ENCODE peak calls at places on chromosomes 12 and 14, in nine cellular contexts. A is fibroblast of lung, O is neural crest cell, W is GM23338, N is ovary, R is cardiac fibroblast, E is dorsolateral prefrontal cortex, B is right lobe of liver, D is AG09309. L is an unnamed sample.

GRCh38 chr12:115920395-115921183 is 356.9 kb downstream of the MED13L start:
- DNase-seq in W (no peak), A (no peak), O (no peak), E (no peak), N (no peak), R (no peak), B (no peak), D (peak), L (peak)

GRCh38 chr14:103508930-103509329 is 13.7 kb downstream of the CKB start:
- DNase-seq in N (peak), D (no peak), B (no peak), O (no peak), R (no peak), A (no peak), W (no peak), E (no peak), L (no peak)

GRCh38 chr12:107957459-107957858 is 171.6 kb upstream of the WSCD2 start:
- DNase-seq in N (no peak), R (no peak), W (no peak), E (no peak), B (no peak), D (no peak), A (no peak), O (no peak), L (no peak)

GRCh38 chr12:98856897-98857540 is 211.9 kb downstream of the APAF1 start:
- DNase-seq in R (no peak), O (no peak), B (no peak), A (no peak), W (peak), E (no peak), D (no peak), N (no peak), L (no peak)

GRCh38 chr14:39267592-39268112 is 33.9 kb downstream of the MIA2 start:
- DNase-seq in D (no peak), R (no peak), W (peak), E (no peak), A (peak), O (no peak), B (no peak), N (no peak), L (no peak)

GRCh38 chr12:8549381-8549780 is 8.7 kb upstream of the CLEC4E start:
- DNase-seq in N (no peak), R (no peak), B (no peak), D (no peak), O (no peak), W (no peak), E (no peak), A (no peak), L (no peak)

GRCh38 chr12:87365423-87365822 is 663.8 kb downstream of the C12orf50 start:
- DNase-seq in B (no peak), D (no peak), O (no peak), E (no peak), R (no peak), N (no peak), A (no peak), W (no peak), L (no peak)

GRCh38 chr14:92470215-92470614 is 43.4 kb upstream of the RIN3 start:
- DNase-seq in O (no peak), D (peak), B (no peak), W (peak), E (no peak), R (no peak), A (peak), N (no peak), L (peak)

GRCh38 chr14:91354979-91355685 is 62.5 kb downstream of the CCDC88C start:
- DNase-seq in E (no peak), W (peak), D (no peak), A (no peak), O (peak), R (no peak), N (no peak), B (no peak), L (no peak)

GRCh38 chr14:77270361-77271112 is 469 bp downstream of the NGB start:
- DNase-seq in B (no peak), N (no peak), O (no peak), E (no peak), R (no peak), D (no peak), A (no peak), W (peak), L (no peak)

GRCh38 chr12:113373966-113374365 is 15.6 kb downstream of the PLBD2 start:
- DNase-seq in O (no peak), E (no peak), W (no peak), R (no peak), N (no peak), D (no peak), B (no peak), A (no peak), L (no peak)

GRCh38 chr14:57080691-57081090 is 188.0 kb downstream of the EXOC5 start:
- DNase-seq in E (no peak), A (no peak), W (no peak), B (no peak), R (no peak), O (no peak), N (no peak), D (no peak), L (no peak)

GRCh38 chr14:61116369-61116768 is 135.3 kb downstream of the SLC38A6 start:
- DNase-seq in E (no peak), W (no peak), D (no peak), B (peak), A (no peak), N (no peak), O (no peak), R (no peak), L (no peak)

GRCh38 chr14:37588956-37589737 is 5.9 kb downstream of the FOXA1 start:
- DNase-seq in W (peak), N (no peak), O (no peak), A (no peak), R (no peak), E (no peak), D (no peak), B (no peak), L (no peak)

GRCh38 chr12:51921017-51921725 is 13.9 kb downstream of the ACVRL1 start:
- DNase-seq in A (no peak), B (peak), N (peak), O (no peak), E (no peak), W (peak), R (no peak), D (no peak), L (no peak)

GRCh38 chr12:47758834-47759690 is at the start of gene RAPGEF3:
- DNase-seq in A (peak), D (no peak), B (peak), E (peak), W (peak), R (peak), N (peak), O (peak), L (no peak)

GRCh38 chr14:21768116-21768874 is 94.7 kb upstream of the OR4E1 start:
- DNase-seq in D (no peak), A (no peak), W (peak), O (no peak), E (no peak), B (no peak), N (no peak), R (peak), L (no peak)

GRCh38 chr14:105490572-105491365 is at the start of gene TEDC1:
- DNase-seq in R (peak), E (peak), B (peak), O (peak), D (peak), N (peak), A (peak), W (peak), L (peak)

GRCh38 chr14:32075636-32076277 is 1.3 kb upstream of the ARHGAP5 start:
- DNase-seq in O (no peak), R (peak), N (peak), A (peak), E (peak), W (peak), D (peak), B (peak), L (no peak)

GRCh38 chr12:98297557-98297956 is 217.8 kb upstream of the TMPO start:
- DNase-seq in W (no peak), A (no peak), B (no peak), D (no peak), O (no peak), E (no peak), R (no peak), N (no peak), L (no peak)

GRCh38 chr14:39038542-39038941 is 64.5 kb downstream of the SEC23A start:
- DNase-seq in W (no peak), D (no peak), N (no peak), B (no peak), E (no peak), O (no peak), R (no peak), A (no peak), L (no peak)

GRCh38 chr14:52125885-52126284 is 57.0 kb upstream of the NID2 start:
- DNase-seq in R (no peak), D (no peak), W (no peak), N (no peak), A (no peak), O (no peak), E (no peak), B (no peak), L (no peak)

GRCh38 chr12:113899844-113900471 is 66.2 kb downstream of the RBM19 start:
- DNase-seq in R (no peak), E (no peak), A (no peak), B (no peak), N (no peak), W (peak), D (no peak), O (peak), L (no peak)

GRCh38 chr12:122893208-122894151 is 2.4 kb downstream of the VPS37B start:
- DNase-seq in W (no peak), O (no peak), N (no peak), B (no peak), D (no peak), A (no peak), E (peak), R (no peak), L (no peak)

GRCh38 chr12:11771356-11771755 is 121.9 kb downstream of the ETV6 start:
- DNase-seq in R (peak), N (no peak), O (no peak), W (peak), E (no peak), B (no peak), A (peak), D (no peak), L (no peak)

GRCh38 chr14:75126121-75126544 is 715 bp downstream of the NEK9 start:
- DNase-seq in N (no peak), D (no peak), W (no peak), E (no peak), R (no peak), O (no peak), B (no peak), A (peak), L (no peak)

GRCh38 chr12:25074954-25075353 is 120.0 kb downstream of the DNAI7 start:
- DNase-seq in R (no peak), E (no peak), B (no peak), D (no peak), W (no peak), A (no peak), N (no peak), O (no peak), L (no peak)

GRCh38 chr14:77139022-77139421 is 2.6 kb downstream of the ZDHHC22 start:
- DNase-seq in E (no peak), A (no peak), B (no peak), W (no peak), O (no peak), R (no peak), N (no peak), D (no peak), L (no peak)

GRCh38 chr14:69699743-69700309 is 67.1 kb upstream of the SRSF5 start:
- DNase-seq in A (no peak), D (no peak), E (no peak), N (no peak), O (no peak), B (no peak), W (no peak), R (no peak), L (no peak)

GRCh38 chr12:124716208-124717141 is 147.2 kb downstream of the SCARB1 start:
- DNase-seq in N (no peak), D (no peak), R (no peak), E (no peak), B (no peak), A (no peak), W (no peak), O (no peak), L (no peak)

GRCh38 chr12:123713398-123714301 is 1.5 kb downstream of the ATP6V0A2 start:
- DNase-seq in E (no peak), W (no peak), R (peak), N (no peak), A (no peak), O (no peak), B (no peak), D (no peak), L (no peak)

GRCh38 chr12:82688619-82689018 is 1.9 kb downstream of the TMTC2 start:
- DNase-seq in A (no peak), W (no peak), R (no peak), O (no peak), D (no peak), N (no peak), B (no peak), E (no peak), L (no peak)

GRCh38 chr12:94329366-94329765 is 130.3 kb downstream of the CEP83 start:
- DNase-seq in O (no peak), E (no peak), A (peak), W (no peak), R (no peak), B (no peak), D (no peak), N (no peak), L (no peak)
- TF ChIP-seq CTCF in O (no peak), E (peak), A (no peak), W (peak), R (no peak), B (peak), D (no peak), N (no peak), L (no peak)

DNA sequence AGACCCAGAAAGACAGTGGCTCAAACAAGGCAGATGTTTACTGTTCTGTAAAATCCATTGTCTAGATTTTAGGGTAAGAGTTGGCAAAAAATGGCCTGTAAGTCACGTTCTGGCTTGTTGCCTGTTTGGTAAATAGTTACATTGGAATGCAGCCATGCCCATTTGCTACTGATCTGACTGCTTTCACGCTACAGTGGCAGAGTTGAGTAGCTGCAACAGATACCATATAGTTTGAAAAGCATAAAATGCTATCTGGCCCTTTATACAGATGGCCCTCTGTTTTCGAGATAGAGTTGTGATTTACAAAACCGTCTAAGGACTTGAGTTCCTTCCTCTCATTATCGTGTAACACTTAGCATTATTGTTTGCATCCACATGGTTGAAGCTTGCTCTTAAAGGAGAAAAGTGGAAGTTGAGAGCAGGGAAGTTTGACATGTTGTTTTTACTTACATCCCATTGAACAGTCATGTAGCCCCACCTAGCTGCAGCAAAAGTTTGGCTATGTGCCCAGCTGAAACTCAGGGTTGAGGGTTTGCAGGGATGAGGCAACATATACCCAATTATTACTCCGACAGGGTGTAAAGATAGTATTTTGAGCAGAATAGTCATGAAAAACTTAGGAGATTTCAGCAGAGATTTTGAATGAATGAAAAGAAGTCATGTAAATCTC is 11.3 kb upstream of the SCFD1 start:
- DNase-seq in R (peak), B (no peak), W (peak), D (no peak), E (no peak), A (peak), O (no peak), N (peak), L (no peak)
- TF ChIP-seq CTCF in R (peak), B (no peak), W (peak), D (peak), E (peak), A (peak), O (no peak), N (no peak), L (no peak)

GRCh38 chr14:95993768-95994592 is 45.2 kb upstream of the C14orf132 start:
- DNase-seq in E (no peak), W (peak), D (peak), R (peak), O (peak), B (no peak), N (peak), A (peak), L (no peak)

GRCh38 chr14:95998656-95999055 is 40.5 kb upstream of the C14orf132 start:
- DNase-seq in R (peak), D (peak), B (no peak), E (no peak), A (peak), O (no peak), N (no peak), W (no peak), L (no peak)

DNA sequence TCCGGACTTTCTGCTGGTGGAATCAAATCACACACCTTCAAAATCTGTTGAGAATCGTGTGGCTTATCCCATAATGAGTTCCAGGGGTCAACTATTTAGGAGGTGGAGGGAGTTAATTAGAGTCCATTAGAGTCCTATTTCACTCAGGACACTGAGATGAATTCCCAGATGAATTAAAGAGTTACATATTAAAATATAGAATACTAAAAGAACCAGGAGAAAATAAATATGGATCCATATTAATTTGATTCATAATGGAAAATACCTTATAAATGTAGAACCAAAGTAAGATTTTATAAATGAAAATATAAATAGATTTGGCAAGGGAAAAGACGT is 44.6 kb upstream of the C14orf132 start:
- DNase-seq in E (no peak), A (no peak), N (no peak), W (no peak), B (no peak), R (no peak), D (no peak), O (no peak), L (no peak)
- TF ChIP-seq CTCF in E (peak), A (no peak), N (no peak), W (no peak), B (no peak), R (no peak), D (no peak), O (no peak), L (no peak)

DNA sequence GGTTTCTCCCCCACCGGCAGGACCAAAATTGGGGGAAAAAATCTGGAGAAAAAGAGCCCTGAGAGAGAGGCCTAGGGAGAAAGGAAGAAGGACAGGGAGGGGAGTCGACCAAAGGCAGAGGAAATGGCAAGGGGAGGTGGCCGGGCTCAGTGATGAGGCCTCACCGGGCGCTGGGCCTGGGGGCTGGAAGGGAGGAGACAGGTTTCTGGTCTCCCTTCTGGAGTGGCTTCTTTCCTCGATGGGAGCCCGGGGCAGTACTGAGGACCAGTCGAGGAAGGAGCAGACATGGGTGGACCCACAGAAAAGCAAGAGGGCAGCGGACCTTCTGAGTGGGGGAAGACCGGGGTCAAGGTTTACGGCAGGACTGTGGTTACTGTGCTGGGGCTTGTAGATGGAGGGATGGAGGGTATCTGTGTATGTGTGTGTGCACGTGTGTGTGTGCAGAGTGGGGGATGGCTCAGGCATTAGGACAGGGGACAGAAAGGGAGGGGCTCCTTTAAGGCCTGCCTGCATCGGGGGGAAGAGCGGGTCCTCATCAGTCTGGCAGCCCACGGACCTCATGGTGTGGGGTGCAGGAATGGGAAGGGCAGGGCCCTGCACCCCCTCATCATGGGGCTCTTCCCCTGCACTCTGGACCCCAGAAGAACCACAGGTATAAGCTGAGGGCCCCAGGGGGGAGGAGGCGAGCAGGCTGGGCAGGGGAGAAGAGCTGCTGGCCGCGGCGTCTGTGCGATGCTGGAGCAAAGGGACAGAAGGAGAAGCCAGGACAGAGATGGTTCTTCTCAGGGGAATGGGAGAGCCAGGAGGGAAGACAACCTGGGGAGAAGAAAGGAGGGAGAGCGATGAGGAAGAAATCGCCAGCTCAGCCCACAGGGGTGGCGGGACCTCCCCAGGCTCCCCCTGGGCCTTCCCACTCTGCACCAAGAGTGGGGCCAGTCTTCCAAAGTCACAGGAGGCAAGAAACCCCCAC is 15.1 kb upstream of the RPLP0 start:
- DNase-seq in D (no peak), R (no peak), B (no peak), N (no peak), A (no peak), O (no peak), W (no peak), E (no peak), L (no peak)
- TF ChIP-seq CTCF in D (no peak), R (no peak), B (no peak), N (no peak), A (no peak), O (no peak), W (no peak), E (no peak), L (no peak)

GRCh38 chr14:20706657-20707355 is 18.2 kb downstream of the ANG start:
- DNase-seq in B (no peak), E (no peak), N (no peak), R (peak), D (no peak), O (no peak), A (no peak), W (peak), L (no peak)

GRCh38 chr14:20711275-20712069 is 22.9 kb downstream of the ANG start:
- DNase-seq in A (no peak), B (no peak), O (no peak), R (peak), N (no peak), W (no peak), D (no peak), E (no peak), L (no peak)

GRCh38 chr14:20712900-20713299 is 24.3 kb downstream of the ANG start:
- DNase-seq in D (no peak), R (peak), W (no peak), E (no peak), B (no peak), A (no peak), O (no peak), N (no peak), L (no peak)

GRCh38 chr14:20707622-20708021 is 19.1 kb downstream of the ANG start:
- DNase-seq in A (no peak), R (peak), O (no peak), W (no peak), E (no peak), D (no peak), B (no peak), N (no peak), L (no peak)
- TF ChIP-seq CTCF in A (no peak), R (no peak), O (no peak), W (no peak), E (no peak), D (no peak), B (no peak), N (no peak), L (no peak)

DNA sequence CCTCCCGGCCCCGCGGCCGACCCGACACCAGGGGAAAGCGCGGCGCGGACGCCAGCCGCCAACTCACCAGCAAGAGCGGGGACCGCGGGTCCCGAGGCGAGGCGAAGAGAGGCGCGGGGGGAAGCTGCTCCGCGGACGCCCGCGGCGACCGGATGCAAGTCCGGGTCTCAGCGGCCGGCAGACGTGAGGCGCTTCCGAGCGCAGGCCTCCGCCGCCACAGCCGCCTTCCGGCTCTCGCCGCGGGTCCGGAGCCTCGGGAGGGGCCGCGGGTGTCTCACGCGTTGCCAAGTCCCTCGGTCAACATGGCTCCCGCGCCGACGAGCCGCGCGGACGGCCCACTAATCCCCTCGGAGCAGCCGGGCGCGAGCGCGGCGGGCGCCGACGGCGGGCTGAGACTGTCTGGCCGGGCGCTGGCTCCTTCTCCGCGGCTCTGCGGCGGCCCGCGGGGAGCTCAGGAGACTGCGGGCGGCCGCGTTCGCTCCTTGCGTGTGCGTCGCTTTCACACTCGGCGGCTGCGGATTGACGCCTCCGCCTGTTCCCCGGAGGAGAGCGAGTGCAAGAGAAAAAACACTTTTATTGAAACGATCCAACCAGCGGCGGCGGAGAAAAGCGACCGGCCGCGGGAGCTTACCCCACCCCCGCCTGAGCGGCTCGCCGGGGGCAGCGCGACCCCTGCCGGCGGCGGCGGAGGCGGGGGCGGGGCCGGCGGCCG is at the start of gene CDK17:
- DNase-seq in A (peak), D (no peak), B (peak), E (peak), N (peak), W (peak), O (peak), R (peak), L (no peak)
- TF ChIP-seq CTCF in A (peak), D (peak), B (peak), E (peak), N (peak), W (peak), O (peak), R (peak), L (peak)

L was measured in AG04449.